ENCODE peak calls at places on chromosomes 7 and 10, in seven cellular contexts. One of them, this sample, is unnamed.

GRCh38 chr7:142188846-142189245 is 69.0 kb downstream of the PRSS58 start:
- DNase-seq in immature natural killer cell: no peak
- DNase-seq in iris pigment epithelial cell: peak
- DNase-seq in H54: no peak
- DNase-seq in coronary artery: no peak
- DNase-seq in pons: peak
- DNase-seq in left cardiac atrium: no peak
- DNase-seq in this sample: peak

GRCh38 chr10:23088609-23089008 is 6.8 kb upstream of the MSRB2 start:
- DNase-seq in iris pigment epithelial cell: no peak
- DNase-seq in H54: no peak
- DNase-seq in coronary artery: no peak
- DNase-seq in immature natural killer cell: no peak
- DNase-seq in left cardiac atrium: no peak
- DNase-seq in pons: no peak
- DNase-seq in this sample: no peak

GRCh38 chr10:97822261-97822687 is 27.4 kb upstream of the GOLGA7B start:
- DNase-seq in pons: no peak
- DNase-seq in H54: peak
- DNase-seq in left cardiac atrium: peak
- DNase-seq in immature natural killer cell: no peak
- DNase-seq in iris pigment epithelial cell: no peak
- DNase-seq in coronary artery: no peak
- DNase-seq in this sample: no peak

GRCh38 chr7:36946401-36946739 is 222.1 kb upstream of the AOAH start:
- DNase-seq in left cardiac atrium: no peak
- DNase-seq in H54: no peak
- DNase-seq in pons: no peak
- DNase-seq in coronary artery: no peak
- DNase-seq in iris pigment epithelial cell: no peak
- DNase-seq in immature natural killer cell: no peak
- DNase-seq in this sample: no peak

GRCh38 chr10:47415520-47416304 is 31.6 kb upstream of the ZNF488 start:
- DNase-seq in pons: no peak
- DNase-seq in immature natural killer cell: no peak
- DNase-seq in H54: no peak
- DNase-seq in coronary artery: no peak
- DNase-seq in iris pigment epithelial cell: no peak
- DNase-seq in left cardiac atrium: no peak
- DNase-seq in this sample: no peak

GRCh38 chr10:124152139-124152780 is 58.9 kb upstream of the CHST15 start:
- DNase-seq in pons: peak
- DNase-seq in immature natural killer cell: no peak
- DNase-seq in H54: peak
- DNase-seq in left cardiac atrium: peak
- DNase-seq in coronary artery: peak
- DNase-seq in iris pigment epithelial cell: peak
- DNase-seq in this sample: peak

GRCh38 chr10:112471878-112472487 is 25.0 kb downstream of the VTI1A start:
- DNase-seq in pons: peak
- DNase-seq in immature natural killer cell: peak
- DNase-seq in H54: peak
- DNase-seq in left cardiac atrium: no peak
- DNase-seq in coronary artery: no peak
- DNase-seq in iris pigment epithelial cell: peak
- DNase-seq in this sample: peak

GRCh38 chr10:86524225-86524982 is 2.8 kb upstream of the WAPL start:
- DNase-seq in left cardiac atrium: no peak
- DNase-seq in coronary artery: no peak
- DNase-seq in immature natural killer cell: no peak
- DNase-seq in H54: no peak
- DNase-seq in pons: no peak
- DNase-seq in iris pigment epithelial cell: no peak
- DNase-seq in this sample: no peak

GRCh38 chr10:100930368-100930767 is 17.6 kb downstream of the SLF2 start:
- DNase-seq in immature natural killer cell: no peak
- DNase-seq in iris pigment epithelial cell: no peak
- DNase-seq in pons: peak
- DNase-seq in coronary artery: no peak
- DNase-seq in left cardiac atrium: no peak
- DNase-seq in H54: no peak
- DNase-seq in this sample: peak

GRCh38 chr7:128710391-128710930 is 28.7 kb upstream of the CALU start:
- DNase-seq in left cardiac atrium: no peak
- DNase-seq in iris pigment epithelial cell: no peak
- DNase-seq in H54: no peak
- DNase-seq in immature natural killer cell: no peak
- DNase-seq in pons: no peak
- DNase-seq in coronary artery: no peak
- DNase-seq in this sample: no peak

GRCh38 chr7:151343516-151343915 is 1.9 kb downstream of the NUB1 start:
- DNase-seq in pons: no peak
- DNase-seq in immature natural killer cell: no peak
- DNase-seq in H54: no peak
- DNase-seq in iris pigment epithelial cell: no peak
- DNase-seq in left cardiac atrium: no peak
- DNase-seq in coronary artery: no peak
- DNase-seq in this sample: no peak

GRCh38 chr10:30625110-30625509 is 4.4 kb downstream of the LYZL2 start:
- DNase-seq in immature natural killer cell: no peak
- DNase-seq in coronary artery: no peak
- DNase-seq in iris pigment epithelial cell: no peak
- DNase-seq in left cardiac atrium: no peak
- DNase-seq in pons: no peak
- DNase-seq in H54: no peak
- DNase-seq in this sample: no peak

GRCh38 chr7:95006010-95006409 is 98.6 kb downstream of the PPP1R9A start:
- DNase-seq in left cardiac atrium: no peak
- DNase-seq in immature natural killer cell: no peak
- DNase-seq in H54: no peak
- DNase-seq in iris pigment epithelial cell: no peak
- DNase-seq in coronary artery: no peak
- DNase-seq in pons: no peak
- DNase-seq in this sample: no peak

GRCh38 chr10:89414146-89414878 is at the start of gene IFIT5:
- DNase-seq in left cardiac atrium: peak
- DNase-seq in iris pigment epithelial cell: peak
- DNase-seq in pons: peak
- DNase-seq in H54: peak
- DNase-seq in immature natural killer cell: peak
- DNase-seq in coronary artery: peak
- DNase-seq in this sample: peak

GRCh38 chr10:97771055-97771811 is 566 bp downstream of the SFRP5 start:
- DNase-seq in left cardiac atrium: no peak
- DNase-seq in immature natural killer cell: no peak
- DNase-seq in coronary artery: no peak
- DNase-seq in H54: no peak
- DNase-seq in iris pigment epithelial cell: peak
- DNase-seq in pons: no peak
- DNase-seq in this sample: no peak

GRCh38 chr10:94104316-94105060 is 110.8 kb downstream of the PLCE1 start:
- DNase-seq in pons: no peak
- DNase-seq in coronary artery: no peak
- DNase-seq in H54: no peak
- DNase-seq in left cardiac atrium: no peak
- DNase-seq in iris pigment epithelial cell: peak
- DNase-seq in immature natural killer cell: no peak
- DNase-seq in this sample: no peak